ENCODE peak calls at places on chromosomes 12 and 14, in six cellular contexts. V is fibroblast of pulmonary artery, L is heart right ventricle, T is BJ, C is GM06990, M is hepatocyte. A is an unnamed sample.

GRCh38 chr12:104888456-104888855 is 69.6 kb downstream of the SLC41A2 start:
- DNase-seq in V (no peak), L (no peak), T (no peak), C (no peak), M (no peak), A (no peak)

GRCh38 chr14:50260072-50260471 is 28.7 kb upstream of the SOS2 start:
- DNase-seq in V (no peak), L (no peak), T (no peak), C (no peak), M (no peak), A (no peak)

GRCh38 chr12:21607701-21608100 is 3.1 kb upstream of the GYS2 start:
- DNase-seq in V (peak), L (no peak), T (peak), C (no peak), M (peak), A (peak)

GRCh38 chr12:121062391-121063045 is 23.5 kb upstream of the OASL start:
- DNase-seq in V (no peak), L (no peak), T (no peak), C (no peak), M (no peak), A (no peak)

GRCh38 chr14:68510201-68510600 is 282.7 kb downstream of the ZFP36L1 start:
- DNase-seq in V (peak), L (peak), T (peak), C (no peak), M (peak), A (peak)

GRCh38 chr12:27207626-27208413 is 36.3 kb upstream of the STK38L start:
- DNase-seq in V (no peak), L (no peak), T (no peak), C (peak), M (no peak), A (no peak)

GRCh38 chr12:119176267-119177055 is 2.3 kb upstream of the HSPB8 start:
- DNase-seq in V (peak), L (peak), T (peak), C (no peak), M (peak), A (peak)

GRCh38 chr14:58796636-58797429 is 159.1 kb downstream of the DACT1 start:
- DNase-seq in V (peak), L (no peak), T (no peak), C (peak), M (peak), A (no peak)

GRCh38 chr14:63759454-63759853 is 31.6 kb upstream of the SGPP1 start:
- DNase-seq in V (peak), L (no peak), T (peak), C (no peak), M (no peak), A (no peak)

GRCh38 chr12:95173392-95174251 is 43.6 kb downstream of the FGD6 start:
- DNase-seq in V (peak), L (peak), T (peak), C (no peak), M (peak), A (peak)

GRCh38 chr14:105880616-105881015 is 354.2 kb downstream of the TMEM121 start:
- DNase-seq in V (no peak), L (no peak), T (no peak), C (no peak), M (no peak), A (no peak)

DNA sequence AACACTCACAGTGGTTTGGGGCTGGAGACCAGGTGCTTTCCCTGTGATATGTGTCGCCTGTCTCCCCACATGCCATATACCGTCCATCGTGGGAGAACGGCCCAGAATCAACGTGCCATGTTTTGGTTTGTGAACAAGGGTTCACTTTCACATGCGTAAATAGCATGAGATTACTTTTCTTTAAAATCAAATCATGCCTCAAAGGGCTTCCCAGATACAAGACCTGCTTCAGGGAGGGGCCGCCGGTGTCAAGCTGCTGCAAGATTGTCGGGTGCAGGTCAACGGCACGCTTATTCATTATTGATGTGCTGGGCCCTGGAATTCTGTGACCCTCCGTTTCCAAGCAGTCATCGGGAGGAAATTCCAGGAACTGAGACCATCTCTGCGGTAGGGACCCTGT is 145.2 kb upstream of the RTL1 start:
- DNase-seq in V (no peak), L (no peak), T (no peak), C (no peak), M (no peak), A (no peak)
- H3K4me3 ChIP-seq in V (no peak), L (no peak), T (no peak), C (no peak), M (no peak), A (no peak)

DNA sequence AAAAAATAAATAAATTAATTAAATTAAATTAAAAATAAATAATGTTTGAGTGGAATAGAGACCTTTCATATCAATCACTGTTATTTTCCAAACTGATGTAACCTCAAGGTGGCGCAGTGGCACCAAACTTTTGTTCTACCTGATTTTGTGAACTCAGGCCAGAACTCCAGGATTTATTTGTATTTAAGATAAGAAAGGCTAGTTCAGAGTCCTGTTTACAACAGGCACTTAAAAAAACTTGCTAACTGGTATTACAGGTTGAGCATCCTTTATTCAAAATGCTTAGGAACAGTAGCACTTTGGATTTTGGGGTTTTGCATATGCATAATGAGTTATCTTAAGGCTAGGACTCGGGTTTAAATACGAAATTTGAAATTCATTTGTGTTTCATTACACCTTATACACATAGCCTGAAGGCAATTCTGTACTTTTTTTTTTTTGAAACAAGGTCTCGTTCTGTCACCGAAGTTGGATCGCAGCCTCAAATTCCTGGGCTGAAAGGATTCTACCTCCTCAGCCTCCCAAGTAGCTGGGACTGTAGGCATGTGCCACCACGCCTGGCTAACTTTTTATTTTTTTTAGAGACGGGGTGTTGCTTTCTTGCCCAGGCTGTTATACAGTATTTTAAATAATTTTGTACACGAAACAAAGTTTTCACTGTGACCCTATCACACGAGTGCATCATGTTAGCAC is 32.4 kb downstream of the YY1 start:
- DNase-seq in V (peak), L (no peak), T (no peak), C (no peak), M (peak), A (no peak)
- TF ChIP-seq CTCF in V (peak), L (peak), T (peak), C (peak), M (peak), A (no peak)

GRCh38 chr12:131321988-131322387 is 368.3 kb downstream of the ADGRD1 start:
- DNase-seq in V (no peak), L (no peak), T (no peak), C (no peak), M (no peak), A (no peak)

GRCh38 chr12:131314524-131315090 is 360.9 kb downstream of the ADGRD1 start:
- DNase-seq in V (no peak), L (no peak), T (no peak), C (no peak), M (no peak), A (no peak)

GRCh38 chr12:131313635-131314034 is 359.9 kb downstream of the ADGRD1 start:
- DNase-seq in V (no peak), L (no peak), T (no peak), C (no peak), M (no peak), A (no peak)

GRCh38 chr12:131315601-131316000 is 361.9 kb downstream of the ADGRD1 start:
- DNase-seq in V (no peak), L (no peak), T (no peak), C (no peak), M (no peak), A (no peak)

DNA sequence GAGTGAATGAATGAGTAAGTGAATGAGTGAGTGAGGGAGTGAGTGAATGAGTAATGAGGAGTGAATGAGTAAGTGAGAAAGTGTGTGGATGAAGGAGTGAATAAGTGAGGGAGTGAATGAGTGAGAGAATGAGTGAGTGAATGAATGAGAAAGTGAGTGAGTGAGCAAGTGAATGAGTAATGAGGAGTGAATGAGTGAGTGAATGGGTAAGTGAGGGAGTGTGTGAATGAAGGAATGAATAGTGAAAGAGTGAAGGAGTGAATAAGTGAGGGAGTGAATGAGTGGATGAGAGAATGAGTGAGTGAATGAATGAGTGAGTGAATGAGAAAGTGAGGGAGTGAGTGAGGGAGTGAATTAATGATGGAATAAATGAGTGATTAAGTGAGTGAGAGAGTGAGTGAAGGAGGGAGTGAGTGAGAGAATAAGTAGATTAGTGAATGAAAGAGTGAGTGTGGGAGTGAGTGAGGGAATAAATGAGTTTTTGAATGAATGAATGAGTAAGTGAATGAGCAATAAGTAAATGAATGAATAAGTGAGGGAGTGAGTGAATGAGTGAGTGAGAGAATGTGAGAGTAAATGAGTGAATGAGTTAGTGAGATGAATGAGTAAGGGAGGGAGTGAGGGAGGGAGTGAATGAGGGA is 364.5 kb downstream of the ADGRD1 start:
- DNase-seq in V (no peak), L (no peak), T (no peak), C (no peak), M (no peak), A (no peak)
- H3K4me3 ChIP-seq in V (no peak), L (no peak), T (no peak), C (no peak), M (no peak), A (no peak)

DNA sequence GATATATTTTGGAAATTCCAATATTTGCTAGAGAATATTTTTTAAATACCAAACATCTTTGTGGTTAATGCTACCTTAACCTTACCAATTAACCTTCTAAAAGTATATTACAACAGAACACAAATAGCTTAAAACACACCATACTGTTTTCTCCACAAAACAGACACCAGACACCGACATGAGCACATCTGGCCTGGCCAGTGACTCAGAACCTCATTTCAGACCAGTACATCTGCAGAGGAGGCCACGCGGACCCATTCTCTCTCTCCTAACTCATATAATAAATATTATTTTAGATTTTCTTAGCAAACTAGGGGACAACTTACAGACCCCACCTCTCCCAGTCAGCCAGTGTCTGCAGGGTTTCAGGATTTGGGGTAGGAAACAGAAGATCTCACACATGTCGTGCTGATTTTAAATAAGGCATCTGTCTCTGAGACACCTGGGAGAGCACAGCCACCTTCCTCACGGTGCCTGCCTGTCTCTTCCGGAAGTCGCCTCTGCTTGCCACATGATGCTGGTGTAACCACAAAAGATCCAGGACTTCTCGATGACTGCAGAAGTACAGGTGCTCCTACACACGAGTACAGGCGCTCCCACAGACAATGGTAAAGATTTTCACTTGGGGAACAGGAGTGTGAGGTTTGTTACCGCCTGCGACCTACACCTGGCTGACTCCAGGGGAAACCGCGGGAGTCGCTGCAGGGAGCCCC is 9.7 kb upstream of the ANKLE2 start:
- DNase-seq in V (no peak), L (no peak), T (no peak), C (peak), M (no peak), A (peak)
- TF ChIP-seq CTCF in V (no peak), L (no peak), T (no peak), C (no peak), M (no peak), A (no peak)

GRCh38 chr12:28710882-28711281 is 438.2 kb upstream of the FAR2 start:
- DNase-seq in V (peak), L (no peak), T (peak), C (no peak), M (no peak), A (peak)
- H3K4me3 ChIP-seq in V (no peak), L (no peak), T (no peak), C (no peak), M (no peak), A (no peak)

DNA sequence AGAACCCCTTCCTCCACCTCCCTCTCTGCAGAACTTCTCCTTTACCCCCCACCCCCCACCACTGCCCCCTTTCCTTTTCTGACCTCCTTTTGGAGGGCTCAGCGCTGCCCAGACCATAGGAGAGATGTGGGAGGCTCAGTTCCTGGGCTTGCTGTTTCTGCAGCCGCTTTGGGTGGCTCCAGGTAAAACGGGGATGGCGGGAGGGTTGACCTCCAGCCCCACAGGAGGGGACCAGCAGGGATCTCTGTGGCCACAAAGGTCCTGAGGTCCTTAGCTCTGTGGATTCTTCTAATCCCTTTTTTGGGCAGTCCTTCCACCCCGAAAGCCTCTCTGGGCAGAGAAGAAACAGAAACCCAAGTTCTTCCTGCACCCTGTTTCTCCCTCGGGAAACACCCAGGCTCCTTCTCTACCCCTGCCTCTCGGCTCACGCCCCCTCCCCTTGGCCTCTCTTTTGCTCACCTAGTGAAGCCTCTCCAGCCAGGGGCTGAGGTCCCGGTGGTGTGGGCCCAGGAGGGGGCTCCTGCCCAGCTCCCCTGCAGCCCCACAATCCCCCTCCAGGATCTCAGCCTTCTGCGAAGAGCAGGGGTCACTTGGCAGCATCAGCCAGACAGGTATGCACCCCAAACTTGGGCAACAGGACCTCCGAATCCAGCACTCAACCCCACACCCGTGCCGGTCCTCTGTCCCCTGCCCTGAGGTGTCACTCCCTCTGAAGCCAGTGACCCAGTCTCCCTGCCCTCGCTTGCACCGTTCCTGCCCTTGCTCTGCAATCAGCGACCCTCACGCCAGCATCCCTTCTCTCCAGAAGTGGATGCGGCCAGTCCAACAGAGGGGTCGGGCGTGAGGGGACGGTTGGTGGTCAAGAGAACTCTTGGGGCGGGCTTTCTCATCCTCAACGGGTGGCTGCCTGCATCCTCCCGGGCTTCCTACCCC is 675 bp downstream of the LAG3 start:
- DNase-seq in V (no peak), L (no peak), T (no peak), C (no peak), M (no peak), A (no peak)
- TF ChIP-seq CTCF in V (no peak), L (no peak), T (no peak), C (no peak), M (no peak), A (no peak)